ENCODE peak calls at places on chromosomes 12 and 14, in four cellular contexts. R, Y, O and Q are unnamed samples.

GRCh38 chr12:82862069-82862841 is 175.5 kb downstream of the TMTC2 start:
- DNase-seq in R (no peak), Y (no peak), O (no peak), Q (no peak)

GRCh38 chr14:54090274-54090673 is 133.6 kb upstream of the BMP4 start:
- DNase-seq in R (no peak), Y (no peak), O (no peak), Q (no peak)

GRCh38 chr12:6181166-6181565 is 19.0 kb upstream of the CD9 start:
- DNase-seq in R (no peak), Y (no peak), O (no peak), Q (no peak)

GRCh38 chr12:24661657-24662096 is 287.2 kb downstream of the BCAT1 start:
- DNase-seq in R (no peak), Y (peak), O (no peak), Q (no peak)

GRCh38 chr12:53328043-53328435 is 6.6 kb upstream of the AAAS start:
- DNase-seq in R (peak), Y (peak), O (peak), Q (peak)

GRCh38 chr12:27971606-27972005 is 927 bp downstream of the PTHLH start:
- DNase-seq in R (no peak), Y (peak), O (no peak), Q (no peak)

GRCh38 chr14:37197421-37198272 is at the start of gene MIPOL1:
- DNase-seq in R (peak), Y (peak), O (peak), Q (peak)

GRCh38 chr14:100134591-100134990 is 24.9 kb downstream of the DEGS2 start:
- DNase-seq in R (no peak), Y (no peak), O (no peak), Q (no peak)

GRCh38 chr12:120376890-120377572 is 8.1 kb upstream of the MSI1 start:
- DNase-seq in R (no peak), Y (no peak), O (no peak), Q (no peak)

GRCh38 chr14:34344318-34344717 is 117.7 kb downstream of the SPTSSA start:
- DNase-seq in R (no peak), Y (no peak), O (no peak), Q (no peak)

GRCh38 chr12:103846415-103846814 is 5.4 kb upstream of the NT5DC3 start:
- DNase-seq in R (no peak), Y (no peak), O (no peak), Q (no peak)

GRCh38 chr14:40476005-40476404 is 1043.8 kb upstream of the FBXO33 start:
- DNase-seq in R (no peak), Y (no peak), O (no peak), Q (no peak)

GRCh38 chr12:22738945-22739344 is 114.0 kb downstream of the ETNK1 start:
- DNase-seq in R (no peak), Y (no peak), O (no peak), Q (no peak)

GRCh38 chr12:124057691-124058090 is 84.7 kb downstream of the ZNF664 start:
- DNase-seq in R (no peak), Y (no peak), O (no peak), Q (no peak)

GRCh38 chr12:1307796-1308195 is 286.6 kb downstream of the FBXL14 start:
- DNase-seq in R (no peak), Y (no peak), O (no peak), Q (no peak)

GRCh38 chr14:103315368-103315911 is 18.6 kb upstream of the EIF5 start:
- DNase-seq in R (no peak), Y (peak), O (no peak), Q (peak)

GRCh38 chr14:58059121-58059520 is 92.9 kb downstream of the ARMH4 start:
- DNase-seq in R (no peak), Y (no peak), O (no peak), Q (no peak)

GRCh38 chr14:91155626-91156089 is 41.8 kb downstream of the DGLUCY start:
- DNase-seq in R (peak), Y (no peak), O (no peak), Q (peak)

GRCh38 chr12:122753213-122753571 is 568 bp downstream of the DENR start:
- DNase-seq in R (no peak), Y (no peak), O (no peak), Q (no peak)

GRCh38 chr12:100632445-100632892 is 59.0 kb downstream of the GAS2L3 start:
- DNase-seq in R (no peak), Y (peak), O (no peak), Q (no peak)

GRCh38 chr12:58443273-58443980 is 476.9 kb downstream of the LRIG3 start:
- DNase-seq in R (peak), Y (peak), O (no peak), Q (no peak)

GRCh38 chr12:109089683-109090082 is 3.6 kb downstream of the ALKBH2 start:
- DNase-seq in R (no peak), Y (no peak), O (no peak), Q (no peak)

GRCh38 chr14:103230658-103231334 is 103.2 kb upstream of the EIF5 start:
- DNase-seq in R (no peak), Y (no peak), O (no peak), Q (no peak)

GRCh38 chr14:70649803-70650202 is 8.1 kb downstream of the TTC9 start:
- DNase-seq in R (no peak), Y (no peak), O (no peak), Q (no peak)

GRCh38 chr14:85604671-85605070 is 74.7 kb downstream of the FLRT2 start:
- DNase-seq in R (no peak), Y (no peak), O (no peak), Q (no peak)

GRCh38 chr12:73159952-73160351 is 887.8 kb downstream of the TRHDE start:
- DNase-seq in R (no peak), Y (no peak), O (no peak), Q (no peak)

GRCh38 chr14:70882771-70883492 is 24.3 kb upstream of the PCNX1 start:
- DNase-seq in R (no peak), Y (no peak), O (no peak), Q (no peak)

GRCh38 chr12:11580125-11580751 is 69.2 kb upstream of the ETV6 start:
- DNase-seq in R (no peak), Y (no peak), O (no peak), Q (no peak)

GRCh38 chr12:116116650-116117424 is 160.7 kb downstream of the MED13L start:
- DNase-seq in R (no peak), Y (no peak), O (no peak), Q (no peak)

GRCh38 chr14:96590190-96590860 is 88.1 kb downstream of the PAPOLA start:
- DNase-seq in R (no peak), Y (no peak), O (no peak), Q (no peak)

GRCh38 chr12:46915082-46915481 is 89.3 kb upstream of the SLC38A4 start:
- DNase-seq in R (no peak), Y (no peak), O (no peak), Q (no peak)

GRCh38 chr12:61896436-61896835 is 363.8 kb upstream of the USP15 start:
- DNase-seq in R (no peak), Y (no peak), O (no peak), Q (no peak)

GRCh38 chr14:58832010-58832409 is 194.2 kb downstream of the DACT1 start:
- DNase-seq in R (no peak), Y (no peak), O (no peak), Q (no peak)

GRCh38 chr14:26685401-26685800 is 87.6 kb upstream of the NOVA1 start:
- DNase-seq in R (no peak), Y (no peak), O (no peak), Q (no peak)

GRCh38 chr14:68789002-68789797 is 3.7 kb downstream of the ZFP36L1 start:
- DNase-seq in R (peak), Y (peak), O (peak), Q (peak)

GRCh38 chr12:49515266-49515665 is 23.6 kb upstream of the KCNH3 start:
- DNase-seq in R (no peak), Y (no peak), O (peak), Q (no peak)

GRCh38 chr14:89922549-89922907 is 32.0 kb downstream of the EFCAB11 start:
- DNase-seq in R (no peak), Y (no peak), O (no peak), Q (no peak)

GRCh38 chr14:89921896-89922548 is 32.5 kb downstream of the EFCAB11 start:
- DNase-seq in R (no peak), Y (no peak), O (no peak), Q (no peak)

GRCh38 chr14:89918721-89919120 is 35.8 kb downstream of the EFCAB11 start:
- DNase-seq in R (no peak), Y (no peak), O (no peak), Q (no peak)

GRCh38 chr14:89920041-89920440 is 34.5 kb downstream of the EFCAB11 start:
- DNase-seq in R (no peak), Y (no peak), O (no peak), Q (no peak)

GRCh38 chr14:89921346-89921745 is 33.2 kb downstream of the EFCAB11 start:
- DNase-seq in R (no peak), Y (no peak), O (no peak), Q (no peak)
- TF ChIP-seq NR3C1 in R (no peak), Y (no peak), O (no peak), Q (no peak)

GRCh38 chr12:14284189-14284722 is 81.2 kb upstream of the ATF7IP start:
- DNase-seq in R (no peak), Y (no peak), O (no peak), Q (peak)

GRCh38 chr12:14280921-14281320 is 84.6 kb upstream of the ATF7IP start:
- DNase-seq in R (no peak), Y (no peak), O (no peak), Q (no peak)

GRCh38 chr12:14279845-14280244 is 85.6 kb upstream of the ATF7IP start:
- DNase-seq in R (no peak), Y (no peak), O (no peak), Q (no peak)

GRCh38 chr12:14281539-14281938 is 83.9 kb upstream of the ATF7IP start:
- DNase-seq in R (no peak), Y (no peak), O (no peak), Q (no peak)

GRCh38 chr12:14283489-14284144 is 81.9 kb upstream of the ATF7IP start:
- DNase-seq in R (no peak), Y (no peak), O (no peak), Q (no peak)
- TF ChIP-seq NR3C1 in R (no peak), Y (no peak), O (no peak), Q (no peak)

DNA sequence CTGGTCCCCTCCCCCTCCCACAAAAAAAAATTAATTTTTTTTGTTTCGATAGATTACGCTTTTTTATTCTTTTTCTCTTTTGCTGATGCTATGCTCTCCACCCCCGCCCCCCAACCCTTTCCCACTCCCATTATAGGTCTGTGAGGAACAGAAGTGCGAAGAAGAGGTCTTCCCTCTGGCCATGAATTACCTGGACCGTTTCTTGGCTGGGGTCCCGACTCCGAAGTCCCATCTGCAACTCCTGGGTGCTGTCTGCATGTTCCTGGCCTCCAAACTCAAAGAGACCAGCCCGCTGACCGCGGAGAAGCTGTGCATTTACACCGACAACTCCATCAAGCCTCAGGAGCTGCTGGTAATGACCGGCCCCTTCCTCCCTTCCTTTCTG is 2.3 kb downstream of the CCND2 start:
- DNase-seq in R (no peak), Y (no peak), O (no peak), Q (no peak)
- TF ChIP-seq NR3C1 in R (no peak), Y (no peak), O (no peak), Q (no peak)

DNA sequence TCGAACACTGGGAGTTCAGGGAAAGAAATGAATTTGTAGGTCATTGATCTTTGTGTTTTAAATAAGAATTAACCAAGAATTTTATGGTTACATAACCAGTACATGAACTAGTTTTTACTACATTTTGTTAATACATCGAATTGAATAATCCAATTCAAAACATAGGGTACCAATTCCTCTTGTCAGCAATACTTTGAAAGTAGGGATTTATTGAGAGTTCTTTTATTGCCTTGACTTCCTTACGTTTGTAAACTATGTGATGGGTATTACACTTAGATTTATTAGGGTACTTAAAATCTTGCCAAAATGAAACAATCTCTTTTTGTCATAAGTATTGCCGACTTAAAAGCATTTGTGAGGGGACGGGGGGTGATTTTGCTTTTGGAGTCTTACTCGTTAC is 22.3 kb downstream of the SOCS2 start:
- DNase-seq in R (no peak), Y (no peak), O (no peak), Q (no peak)
- TF ChIP-seq NR3C1 in R (no peak), Y (no peak), O (no peak), Q (no peak)

GRCh38 chr12:88247241-88247643 is 105.1 kb downstream of the TMTC3 start:
- DNase-seq in R (no peak), Y (no peak), O (peak), Q (peak)
- TF ChIP-seq NR3C1 in R (no peak), Y (no peak), O (no peak), Q (no peak)